ENCODE peak calls at places on chromosomes 12 and 14, in ten cellular contexts. D is ascending aorta, V is mammary epithelial cell, C is pancreas, L is stomach, N is fibroblast of mammary gland, U is gastrocnemius medialis, E is MM.1S, I is PC-3, B is NB4. T is an unnamed sample.

GRCh38 chr12:18467636-18468520 is 206.6 kb downstream of the PIK3C2G start:
- DNase-seq in D (no peak), V (peak), C (no peak), L (no peak), N (no peak), U (no peak), E (peak), I (no peak), B (no peak), T (no peak)

GRCh38 chr14:94681300-94682060 is 69.3 kb downstream of the SERPINA3 start:
- DNase-seq in D (no peak), V (peak), C (no peak), L (peak), N (peak), U (no peak), E (peak), I (peak), B (peak), T (peak)

GRCh38 chr12:131137836-131138637 is 184.3 kb downstream of the ADGRD1 start:
- DNase-seq in D (no peak), V (no peak), C (no peak), L (no peak), N (peak), U (no peak), E (no peak), I (peak), B (peak), T (no peak)

GRCh38 chr12:10320643-10321042 is 13.0 kb downstream of the KLRD1 start:
- DNase-seq in D (no peak), V (no peak), C (no peak), L (no peak), N (no peak), U (no peak), E (no peak), I (no peak), B (no peak), T (no peak)

GRCh38 chr12:90899456-90900182 is 55.4 kb downstream of the CCER1 start:
- DNase-seq in D (no peak), V (peak), C (no peak), L (no peak), N (peak), U (no peak), E (no peak), I (peak), B (no peak), T (no peak)

GRCh38 chr12:54217774-54218221 is 29.0 kb upstream of the SMUG1 start:
- DNase-seq in D (no peak), V (no peak), C (no peak), L (peak), N (no peak), U (no peak), E (peak), I (no peak), B (no peak), T (peak)

GRCh38 chr12:56574210-56574609 is 52.6 kb downstream of the RBMS2 start:
- DNase-seq in D (no peak), V (peak), C (no peak), L (no peak), N (peak), U (no peak), E (no peak), I (peak), B (peak), T (peak)

GRCh38 chr12:67193705-67194104 is 75.5 kb upstream of the CAND1 start:
- DNase-seq in D (no peak), V (peak), C (no peak), L (no peak), N (peak), U (no peak), E (peak), I (peak), B (peak), T (peak)

GRCh38 chr12:81329088-81329487 is 251.2 kb downstream of the ACSS3 start:
- DNase-seq in D (no peak), V (peak), C (no peak), L (no peak), N (peak), U (no peak), E (peak), I (peak), B (peak), T (peak)

GRCh38 chr12:79331870-79332269 is 358.9 kb downstream of the PAWR start:
- DNase-seq in D (no peak), V (no peak), C (no peak), L (no peak), N (no peak), U (no peak), E (no peak), I (no peak), B (no peak), T (peak)

GRCh38 chr12:32877670-32878459 is 18.7 kb downstream of the PKP2 start:
- DNase-seq in D (no peak), V (no peak), C (peak), L (peak), N (peak), U (peak), E (no peak), I (no peak), B (no peak), T (peak)

GRCh38 chr12:93111791-93112208 is 182.7 kb upstream of the EEA1 start:
- DNase-seq in D (no peak), V (peak), C (no peak), L (no peak), N (no peak), U (no peak), E (no peak), I (no peak), B (no peak), T (peak)

GRCh38 chr14:72609205-72609916 is 284.5 kb downstream of the DPF3 start:
- DNase-seq in D (no peak), V (no peak), C (no peak), L (no peak), N (no peak), U (no peak), E (no peak), I (no peak), B (no peak), T (no peak)

GRCh38 chr12:68746572-68747180 is 700 bp downstream of the SLC35E3 start:
- DNase-seq in D (peak), V (peak), C (peak), L (peak), N (peak), U (peak), E (peak), I (peak), B (peak), T (peak)

GRCh38 chr14:84797326-84797725 is 732.6 kb upstream of the FLRT2 start:
- DNase-seq in D (no peak), V (no peak), C (no peak), L (no peak), N (no peak), U (no peak), E (no peak), I (peak), B (no peak), T (no peak)

GRCh38 chr12:101838628-101839323 is 8.0 kb upstream of the GNPTAB start:
- DNase-seq in D (no peak), V (no peak), C (no peak), L (no peak), N (no peak), U (no peak), E (peak), I (no peak), B (no peak), T (no peak)

GRCh38 chr12:122868471-122869177 is 27.3 kb downstream of the VPS37B start:
- DNase-seq in D (no peak), V (no peak), C (no peak), L (peak), N (no peak), U (no peak), E (no peak), I (no peak), B (no peak), T (no peak)

GRCh38 chr12:120790114-120790513 is 64.5 kb downstream of the ACADS start:
- DNase-seq in D (no peak), V (no peak), C (no peak), L (no peak), N (no peak), U (no peak), E (no peak), I (no peak), B (no peak), T (no peak)

GRCh38 chr14:64706552-64707193 is 2.4 kb downstream of the PLEKHG3 start:
- DNase-seq in D (no peak), V (no peak), C (no peak), L (no peak), N (no peak), U (no peak), E (no peak), I (no peak), B (no peak), T (no peak)

GRCh38 chr14:106556665-106557289 is 1030.4 kb downstream of the TMEM121 start:
- DNase-seq in D (no peak), V (no peak), C (peak), L (peak), N (no peak), U (no peak), E (peak), I (peak), B (peak), T (no peak)
- TF ChIP-seq CTCF in D (no peak), V (peak), C (peak), L (no peak), N (peak), U (no peak), E (peak), I (peak), B (peak), T (no peak)

GRCh38 chr14:100898935-100899840 is 4.3 kb downstream of the RTL1 start:
- DNase-seq in D (no peak), V (no peak), C (peak), L (no peak), N (no peak), U (no peak), E (no peak), I (no peak), B (no peak), T (peak)

GRCh38 chr14:100901391-100902183 is 1.9 kb downstream of the RTL1 start:
- DNase-seq in D (no peak), V (no peak), C (peak), L (no peak), N (no peak), U (no peak), E (no peak), I (no peak), B (no peak), T (no peak)

GRCh38 chr14:100899841-100900771 is 3.4 kb downstream of the RTL1 start:
- DNase-seq in D (no peak), V (no peak), C (no peak), L (no peak), N (no peak), U (no peak), E (no peak), I (peak), B (peak), T (no peak)

GRCh38 chr14:100902295-100902694 is 1.2 kb downstream of the RTL1 start:
- DNase-seq in D (no peak), V (no peak), C (peak), L (no peak), N (no peak), U (no peak), E (no peak), I (peak), B (peak), T (no peak)

DNA sequence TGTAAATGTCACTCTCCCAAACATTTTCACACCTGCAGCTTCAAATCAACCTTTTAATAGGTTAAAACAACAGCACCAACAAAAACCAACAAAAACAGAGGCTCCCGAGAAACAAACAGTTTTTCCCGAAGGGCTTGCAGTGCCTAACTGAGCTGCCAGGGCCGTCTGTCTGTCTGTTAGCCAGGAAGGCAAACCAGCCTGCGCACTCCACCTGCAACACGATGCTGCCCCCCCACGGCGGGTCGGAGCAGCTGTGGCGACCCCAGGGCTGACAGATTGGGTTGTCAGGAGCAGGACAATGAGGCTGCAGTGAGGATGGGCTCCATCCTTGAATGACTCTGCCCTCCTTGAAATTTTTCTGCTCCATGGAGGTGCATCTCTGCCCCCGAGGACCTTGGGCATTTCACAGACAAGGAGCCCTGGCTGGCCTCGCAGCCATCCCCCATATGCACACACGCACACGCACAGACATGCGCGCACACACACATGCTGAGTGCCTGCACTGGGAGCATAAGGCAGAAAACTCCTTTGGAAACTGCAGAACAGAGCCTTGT is 2.6 kb downstream of the RTL1 start:
- DNase-seq in D (no peak), V (no peak), C (peak), L (no peak), N (no peak), U (no peak), E (no peak), I (peak), B (peak), T (peak)
- H3K4me3 ChIP-seq in D (no peak), V (no peak), C (no peak), L (no peak), N (no peak), U (no peak), E (no peak), I (peak), B (no peak), T (no peak)

DNA sequence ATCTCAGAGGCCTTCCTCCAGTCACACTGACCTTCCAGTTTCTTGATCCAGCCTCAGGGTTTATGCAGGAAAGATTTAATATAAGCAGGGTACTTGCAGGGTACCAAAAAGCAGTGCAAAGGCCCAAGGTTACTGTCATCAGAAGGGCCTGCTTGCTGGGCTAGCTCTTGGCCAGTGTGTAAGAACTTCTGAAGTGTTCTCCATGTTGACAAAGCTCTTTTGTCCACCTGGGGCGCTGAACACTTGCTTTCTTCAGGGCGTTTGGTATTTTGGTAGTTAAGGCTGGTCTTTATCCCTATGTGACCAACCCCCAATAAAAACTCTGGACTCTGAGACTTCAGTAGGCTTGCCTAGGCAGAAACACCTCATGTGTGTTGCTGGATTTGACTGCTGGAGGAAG is 69.7 kb downstream of the ZC3H14 start:
- DNase-seq in D (no peak), V (no peak), C (no peak), L (no peak), N (no peak), U (no peak), E (no peak), I (no peak), B (no peak), T (no peak)
- TF ChIP-seq CTCF in D (no peak), V (no peak), C (no peak), L (no peak), N (no peak), U (no peak), E (no peak), I (no peak), B (no peak), T (no peak)

GRCh38 chr12:29783773-29784666 is at the start of gene TMTC1:
- DNase-seq in D (peak), V (peak), C (peak), L (peak), N (peak), U (peak), E (peak), I (peak), B (no peak), T (peak)
- H3K4me3 ChIP-seq in D (peak), V (peak), C (peak), L (peak), N (peak), U (peak), E (peak), I (peak), B (no peak), T (peak)

DNA sequence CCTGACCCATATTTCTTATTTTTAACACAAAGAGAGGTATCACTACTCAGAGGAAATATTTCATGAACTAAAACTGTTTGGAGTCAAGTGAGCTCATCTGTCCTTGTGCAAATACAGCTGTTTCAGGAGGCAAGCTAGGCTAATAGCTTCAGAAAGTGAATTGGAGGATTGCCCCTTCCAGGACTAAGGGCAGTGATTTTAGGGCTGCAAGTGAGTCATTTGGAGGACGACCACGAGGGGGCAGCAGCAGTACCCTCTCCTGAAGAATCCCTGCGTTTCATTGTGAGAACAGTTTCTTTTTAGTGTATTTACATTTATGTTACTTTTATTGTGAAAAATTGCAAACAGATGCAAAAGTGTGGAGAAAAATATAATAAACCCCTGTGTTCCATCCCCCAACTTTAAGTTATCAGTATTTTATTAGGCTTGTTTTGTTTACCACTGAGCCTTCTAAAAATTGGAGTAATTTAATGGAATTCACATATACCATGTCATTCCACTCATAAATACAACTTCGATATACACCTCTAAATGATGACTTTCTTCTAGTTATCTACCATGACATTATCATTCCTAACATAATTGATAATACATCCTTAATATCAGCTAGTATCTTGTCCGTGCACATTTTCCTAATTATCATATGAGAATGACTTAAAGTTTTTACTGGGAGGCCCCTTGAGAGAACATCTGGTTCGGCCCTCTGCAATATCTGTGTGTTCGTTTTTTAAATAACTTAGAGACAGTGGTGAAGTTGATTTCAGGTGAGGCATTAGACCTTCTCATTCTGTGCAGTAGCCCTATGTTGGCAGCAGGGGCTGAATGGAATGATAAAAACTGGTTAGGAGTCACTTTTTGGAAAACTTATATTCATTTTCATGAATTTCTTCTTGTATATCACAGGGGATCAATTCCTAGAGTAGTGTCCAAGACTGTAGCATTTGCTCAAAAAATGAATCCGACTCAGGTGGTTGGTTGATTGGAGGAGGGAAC is 13.7 kb downstream of the FOXJ2 start:
- DNase-seq in D (no peak), V (peak), C (peak), L (peak), N (peak), U (peak), E (peak), I (peak), B (peak), T (peak)
- TF ChIP-seq CTCF in D (peak), V (peak), C (peak), L (no peak), N (peak), U (peak), E (peak), I (peak), B (peak), T (peak)

DNA sequence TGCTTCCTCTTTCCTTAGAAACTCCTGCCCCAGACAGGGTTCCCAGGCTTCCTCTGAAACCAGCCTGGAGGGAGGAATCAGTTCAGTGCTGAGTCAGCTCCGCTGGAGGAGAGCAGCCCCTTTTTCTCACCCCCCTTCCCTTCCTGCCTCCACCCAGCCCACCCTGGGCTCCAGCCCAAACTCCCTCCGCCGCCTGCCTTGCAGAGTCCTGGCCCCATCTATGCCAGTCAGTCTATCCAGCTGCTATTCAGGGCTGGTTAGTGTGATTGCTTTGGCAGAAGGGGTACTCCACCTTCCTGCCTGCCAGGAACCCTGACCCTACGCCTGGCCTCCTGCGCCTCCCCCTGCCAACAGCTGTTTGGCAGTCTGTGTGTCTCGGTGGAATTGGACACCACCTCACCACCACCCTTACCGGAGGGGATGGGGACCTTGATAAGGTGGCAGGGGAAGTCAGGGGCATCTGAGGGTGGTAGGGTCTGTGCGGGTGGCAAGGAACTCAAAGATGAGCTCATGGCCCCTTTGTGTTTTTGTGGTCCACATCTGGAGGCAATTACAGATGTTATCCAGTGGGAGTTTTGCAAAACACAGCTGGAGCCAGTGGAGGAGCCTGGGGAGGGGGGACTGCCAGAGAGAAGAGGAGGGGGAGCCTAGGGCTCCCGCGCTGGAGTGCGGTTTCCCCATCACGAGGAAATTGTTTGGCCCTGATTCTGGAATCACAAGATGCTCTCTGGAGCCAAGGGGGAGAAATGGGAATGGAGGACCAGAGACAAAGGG is 12.2 kb downstream of the MMP14 start:
- DNase-seq in D (no peak), V (peak), C (no peak), L (peak), N (peak), U (peak), E (no peak), I (no peak), B (no peak), T (peak)
- H3K4me3 ChIP-seq in D (peak), V (no peak), C (no peak), L (no peak), N (no peak), U (no peak), E (no peak), I (no peak), B (no peak), T (peak)